ENCODE peak calls at places on chromosomes 2 and 18, in eight cellular contexts. Z is GM03348; T is KG1; Q is NT2/D1; M is fibroblast of gingiva; Y is small intestine; X is activated effector memory CD4-positive, alpha-beta T cell treated with anti-CD3 and anti-CD28 coated beads, Interleukin-2, amount 50 U/mL, for 16 hours; N is stimulated activated CD8-positive, alpha-beta memory T cell treated with anti-CD3 and anti-CD28 coated beads, Interleukin-7, amount 100 ng/mL, for 1 hour. O is an unnamed sample.

GRCh38 chr2:200812122-200813022 is 662 bp downstream of the BZW1 start:
- DNase-seq in T (peak), Z (peak), M (peak), X (peak), Y (peak), Q (no peak), N (peak), O (peak)

GRCh38 chr2:8606226-8606625 is 75.6 kb upstream of the ID2 start:
- DNase-seq in T (no peak), X (no peak), M (no peak), Q (no peak), Y (no peak), Z (no peak), N (no peak), O (no peak)

GRCh38 chr2:37349376-37349775 is 4.9 kb downstream of the QPCT start:
- DNase-seq in Y (no peak), Z (no peak), N (no peak), Q (no peak), M (no peak), T (no peak), X (no peak), O (no peak)

GRCh38 chr2:178799305-178799704 is 7.9 kb downstream of the TTN start:
- DNase-seq in N (no peak), Z (no peak), Y (no peak), X (no peak), Q (no peak), T (no peak), M (no peak), O (no peak)

GRCh38 chr18:57437782-57438668 is 2.9 kb downstream of the ONECUT2 start:
- DNase-seq in N (no peak), Y (peak), X (peak), M (peak), Z (peak), Q (no peak), T (no peak), O (peak)

GRCh38 chr2:31397099-31397498 is 17.4 kb downstream of the XDH start:
- DNase-seq in Z (no peak), Q (no peak), Y (no peak), X (no peak), T (no peak), N (no peak), M (no peak), O (no peak)

GRCh38 chr2:233035426-233036161 is 3.1 kb downstream of the NEU2 start:
- DNase-seq in N (no peak), M (no peak), T (no peak), Q (no peak), X (no peak), Z (no peak), Y (no peak), O (no peak)

GRCh38 chr2:20135631-20136050 is 84.2 kb upstream of the LAPTM4A start:
- DNase-seq in M (peak), Q (peak), Z (peak), Y (peak), X (peak), T (no peak), N (no peak), O (peak)

GRCh38 chr2:186827862-186828492 is 21.0 kb downstream of the ZSWIM2 start:
- DNase-seq in N (no peak), T (no peak), M (no peak), Z (no peak), Y (no peak), X (no peak), Q (no peak), O (no peak)

GRCh38 chr2:40851661-40852060 is 399.8 kb upstream of the SLC8A1 start:
- DNase-seq in Q (no peak), T (no peak), Z (no peak), Y (no peak), N (no peak), M (no peak), X (no peak), O (no peak)

GRCh38 chr2:207311316-207312005 is 145.7 kb upstream of the KLF7 start:
- DNase-seq in Q (no peak), M (peak), Z (peak), T (no peak), N (no peak), Y (peak), X (no peak), O (peak)

O was measured in GM13976.